ENCODE peak calls at places on chromosomes 6 and 20, in six cellular contexts. M is mesendoderm, X is H9, K is neuronal stem cell, V is H1, Y is mesenchymal stem cell. G is an unnamed sample.

GRCh38 chr6:52834481-52834880 is 6.1 kb downstream of the GSTA5 start:
- DNase-seq in M (no peak), X (no peak), K (no peak), V (no peak), Y (no peak), G (peak; percentile 18)

GRCh38 chr6:152858151-152858550 is 107.6 kb downstream of the VIP start:
- DNase-seq in M (no peak), X (no peak), K (no peak), V (no peak), Y (no peak), G (no peak)

GRCh38 chr6:137736048-137736846 is 130.8 kb upstream of the TNFAIP3 start:
- DNase-seq in M (no peak), X (no peak), K (no peak), V (no peak), Y (no peak), G (no peak)

GRCh38 chr20:17295151-17295726 is 68.4 kb downstream of the PCSK2 start:
- DNase-seq in M (no peak), X (no peak), K (no peak), V (no peak), Y (no peak), G (no peak)

GRCh38 chr20:19921349-19921793 is 95.8 kb upstream of the NAA20 start:
- DNase-seq in M (peak; percentile 34), X (peak; percentile 62), K (no peak), V (no peak), Y (no peak), G (no peak)

GRCh38 chr6:53481328-53481727 is 63.6 kb downstream of the GCLC start:
- DNase-seq in M (no peak), X (no peak), K (no peak), V (no peak), Y (no peak), G (no peak)

GRCh38 chr6:147651249-147652063 is 143.0 kb downstream of the SAMD5 start:
- DNase-seq in M (peak; percentile 70), X (peak; percentile 46), K (no peak), V (no peak), Y (peak; percentile 34), G (peak; percentile 51)

GRCh38 chr6:149452062-149452939 is 32.5 kb downstream of the ZC3H12D start:
- DNase-seq in M (no peak), X (no peak), K (no peak), V (no peak), Y (no peak), G (no peak)

GRCh38 chr6:94036024-94036423 is 616.7 kb upstream of the EPHA7 start:
- DNase-seq in M (no peak), X (no peak), K (no peak), V (no peak), Y (no peak), G (no peak)

GRCh38 chr6:130811932-130812331 is 15.3 kb upstream of the SMLR1 start:
- DNase-seq in M (no peak), X (no peak), K (no peak), V (no peak), Y (peak; percentile 62), G (peak; percentile 63)

GRCh38 chr20:32674362-32674789 is 635 bp upstream of the C20orf203 start:
- DNase-seq in M (peak; percentile 61), X (no peak), K (no peak), V (no peak), Y (peak; percentile 47), G (peak; percentile 50)

GRCh38 chr6:16334671-16335070 is 96.3 kb downstream of the GMPR start:
- DNase-seq in M (peak; percentile 29), X (no peak), K (no peak), V (no peak), Y (peak; percentile 95), G (peak; percentile 94)

GRCh38 chr6:6825153-6825847 is 236.8 kb downstream of the LY86 start:
- DNase-seq in M (peak; percentile 37), X (no peak), K (no peak), V (no peak), Y (no peak), G (no peak)

GRCh38 chr20:1122388-1123315 is 4.2 kb downstream of the PSMF1 start:
- DNase-seq in M (no peak), X (no peak), K (no peak), V (no peak), Y (peak; percentile 73), G (peak; percentile 57)

GRCh38 chr6:44053760-44054556 is 73.3 kb downstream of the MRPL14 start:
- DNase-seq in M (peak; percentile 94), X (no peak), K (no peak), V (no peak), Y (peak; percentile 89), G (peak; percentile 87)

GRCh38 chr6:168194732-168195565 is 115.9 kb upstream of the FRMD1 start:
- DNase-seq in M (no peak), X (peak; percentile 15), K (no peak), V (no peak), Y (no peak), G (no peak)

GRCh38 chr6:46555129-46555528 is 63.9 kb upstream of the RCAN2 start:
- DNase-seq in M (peak; percentile 33), X (no peak), K (no peak), V (no peak), Y (no peak), G (no peak)

GRCh38 chr20:40511478-40511877 is 177.6 kb downstream of the MAFB start:
- DNase-seq in M (peak; percentile 55), X (no peak), K (no peak), V (no peak), Y (no peak), G (no peak)

GRCh38 chr6:50846860-50847171 is 28.1 kb downstream of the TFAP2B start:
- DNase-seq in M (no peak), X (no peak), K (no peak), V (no peak), Y (no peak), G (no peak)

GRCh38 chr6:110363748-110364147 is 5.6 kb upstream of the METTL24 start:
- DNase-seq in M (no peak), X (no peak), K (no peak), V (no peak), Y (no peak), G (no peak)

GRCh38 chr6:98576811-98577210 is 257.6 kb upstream of the POU3F2 start:
- DNase-seq in M (no peak), X (no peak), K (no peak), V (no peak), Y (no peak), G (no peak)

GRCh38 chr20:3192226-3193015 is 12.1 kb downstream of the DDRGK1 start:
- DNase-seq in M (no peak), X (no peak), K (no peak), V (no peak), Y (no peak), G (no peak)

GRCh38 chr6:4891171-4891570 is 112.7 kb downstream of the RPP40 start:
- DNase-seq in M (no peak), X (no peak), K (no peak), V (no peak), Y (no peak), G (no peak)

GRCh38 chr20:1617055-1617454 is 2.8 kb downstream of the SIRPB1 start:
- DNase-seq in M (no peak), X (no peak), K (no peak), V (no peak), Y (no peak), G (no peak)

GRCh38 chr6:15763827-15764226 is 101.0 kb upstream of the DTNBP1 start:
- DNase-seq in M (no peak), X (no peak), K (no peak), V (no peak), Y (peak; percentile 82), G (peak; percentile 22)

GRCh38 chr6:42304313-42304712 is 86.7 kb upstream of the MRPS10 start:
- DNase-seq in M (no peak), X (no peak), K (no peak), V (no peak), Y (peak; percentile 66), G (peak; percentile 31)

GRCh38 chr6:139373154-139373927 is 1.1 kb downstream of the CITED2 start:
- DNase-seq in M (peak; percentile 63), X (peak; percentile 40), K (peak; percentile 21), V (no peak), Y (peak; percentile 58), G (peak; percentile 40)

GRCh38 chr20:23081263-23081811 is 4.8 kb downstream of the CD93 start:
- DNase-seq in M (no peak), X (no peak), K (no peak), V (no peak), Y (no peak), G (no peak)

GRCh38 chr20:23084845-23085355 is 1.2 kb downstream of the CD93 start:
- DNase-seq in M (no peak), X (no peak), K (no peak), V (no peak), Y (no peak), G (no peak)

GRCh38 chr20:23083553-23084220 is 2.4 kb downstream of the CD93 start:
- DNase-seq in M (no peak), X (no peak), K (no peak), V (no peak), Y (no peak), G (no peak)

GRCh38 chr20:23084282-23084844 is 1.8 kb downstream of the CD93 start:
- DNase-seq in M (no peak), X (no peak), K (no peak), V (no peak), Y (no peak), G (no peak)

GRCh38 chr20:23082846-23083552 is 3.1 kb downstream of the CD93 start:
- DNase-seq in M (peak; percentile 54), X (peak; percentile 48), K (no peak), V (no peak), Y (no peak), G (no peak)
- H3K27ac ChIP-seq in M (no peak overlapping the region), X (no peak overlapping the region), K (no peak overlapping the region), V (no peak overlapping the region), Y (no peak overlapping the region), G (no peak overlapping the region)

GRCh38 chr20:10524034-10524476 is 89.0 kb downstream of the SLX4IP start:
- DNase-seq in M (peak; percentile 66), X (peak; percentile 82), K (no peak), V (no peak), Y (peak; percentile 77), G (peak; percentile 41)
- H2BK15ac ChIP-seq in M (no peak overlapping the region), X (no peak overlapping the region), K (peak overlapping the region; percentile 28), V (no peak overlapping the region), Y (no peak overlapping the region), G (peak overlapping the region; percentile 44)

GRCh38 chr20:58340853-58341252 is 31.3 kb downstream of the RAB22A start:
- DNase-seq in M (no peak), X (no peak), K (no peak), V (no peak), Y (no peak), G (peak; percentile 28)

GRCh38 chr20:58339741-58340140 is 30.2 kb downstream of the RAB22A start:
- DNase-seq in M (peak; percentile 22), X (no peak), K (no peak), V (no peak), Y (no peak), G (no peak)

GRCh38 chr20:58340151-58340550 is 30.6 kb downstream of the RAB22A start:
- DNase-seq in M (no peak), X (no peak), K (no peak), V (no peak), Y (no peak), G (no peak)

GRCh38 chr20:58344741-58345140 is 35.2 kb downstream of the RAB22A start:
- DNase-seq in M (no peak), X (no peak), K (no peak), V (no peak), Y (no peak), G (peak; percentile 71)

GRCh38 chr20:58342104-58342945 is 32.8 kb downstream of the RAB22A start:
- DNase-seq in M (no peak), X (no peak), K (no peak), V (no peak), Y (peak; percentile 30), G (peak; percentile 67)
- H3K27ac ChIP-seq in M (no peak overlapping the region), X (no peak overlapping the region), K (no peak overlapping the region), V (no peak overlapping the region), Y (peak overlapping the region; percentile 63), G (peak overlapping the region; percentile 36)

GRCh38 chr6:169791721-169792131 is 40.3 kb downstream of the ERMARD start:
- DNase-seq in M (no peak), X (peak; percentile 8), K (no peak), V (no peak), Y (no peak), G (no peak)
- H2BK15ac ChIP-seq in M (no peak overlapping the region), X (no peak overlapping the region), K (no peak overlapping the region), V (no peak overlapping the region), Y (no peak overlapping the region), G (no peak overlapping the region)

G was measured in IMR-90.